ENCODE peak calls at places on chromosomes 2 and 18, in five cellular contexts. One of them, this sample, is unnamed.

GRCh38 chr2:140457483-140457882 is 1673.3 kb downstream of the LRP1B start:
- DNase-seq in fibroblast of mammary gland: no peak
- DNase-seq in HFF-Myc: no peak
- DNase-seq in right atrium auricular region: no peak
- DNase-seq in CD8-positive, alpha-beta T cell: no peak
- DNase-seq in this sample: no peak

GRCh38 chr2:47503481-47504070 is 100.6 kb downstream of the MSH2 start:
- DNase-seq in fibroblast of mammary gland: no peak
- DNase-seq in CD8-positive, alpha-beta T cell: no peak
- DNase-seq in right atrium auricular region: no peak
- DNase-seq in HFF-Myc: no peak
- DNase-seq in this sample: no peak

GRCh38 chr2:28449489-28450395 is 46.1 kb upstream of the PLB1 start:
- DNase-seq in right atrium auricular region: no peak
- DNase-seq in fibroblast of mammary gland: peak
- DNase-seq in CD8-positive, alpha-beta T cell: no peak
- DNase-seq in HFF-Myc: no peak
- DNase-seq in this sample: no peak

GRCh38 chr2:106885981-106886915 is at the start of gene ST6GAL2:
- DNase-seq in right atrium auricular region: no peak
- DNase-seq in HFF-Myc: no peak
- DNase-seq in CD8-positive, alpha-beta T cell: no peak
- DNase-seq in fibroblast of mammary gland: no peak
- DNase-seq in this sample: no peak

GRCh38 chr2:203002054-203002821 is 12.4 kb upstream of the NBEAL1 start:
- DNase-seq in fibroblast of mammary gland: no peak
- DNase-seq in HFF-Myc: no peak
- DNase-seq in right atrium auricular region: no peak
- DNase-seq in CD8-positive, alpha-beta T cell: no peak
- DNase-seq in this sample: no peak

GRCh38 chr2:65437392-65438135 is 5.2 kb upstream of the SPRED2 start:
- DNase-seq in CD8-positive, alpha-beta T cell: no peak
- DNase-seq in HFF-Myc: no peak
- DNase-seq in right atrium auricular region: no peak
- DNase-seq in fibroblast of mammary gland: no peak
- DNase-seq in this sample: no peak

GRCh38 chr2:230749111-230749510 is 36.5 kb downstream of the CAB39 start:
- DNase-seq in CD8-positive, alpha-beta T cell: no peak
- DNase-seq in fibroblast of mammary gland: peak
- DNase-seq in right atrium auricular region: no peak
- DNase-seq in HFF-Myc: no peak
- DNase-seq in this sample: no peak

GRCh38 chr2:233999182-233999581 is 51.3 kb upstream of the SPP2 start:
- DNase-seq in HFF-Myc: no peak
- DNase-seq in right atrium auricular region: no peak
- DNase-seq in fibroblast of mammary gland: no peak
- DNase-seq in CD8-positive, alpha-beta T cell: no peak
- DNase-seq in this sample: no peak

GRCh38 chr2:232875256-232876070 is 5.4 kb downstream of the SNORC start:
- DNase-seq in HFF-Myc: no peak
- DNase-seq in fibroblast of mammary gland: no peak
- DNase-seq in right atrium auricular region: no peak
- DNase-seq in CD8-positive, alpha-beta T cell: no peak
- DNase-seq in this sample: no peak

GRCh38 chr2:226893206-226893605 is 57.4 kb downstream of the RHBDD1 start:
- DNase-seq in HFF-Myc: peak
- DNase-seq in CD8-positive, alpha-beta T cell: no peak
- DNase-seq in right atrium auricular region: no peak
- DNase-seq in fibroblast of mammary gland: peak
- DNase-seq in this sample: no peak

GRCh38 chr2:195664528-195664927 is 7.5 kb downstream of the SLC39A10 start:
- DNase-seq in HFF-Myc: no peak
- DNase-seq in CD8-positive, alpha-beta T cell: no peak
- DNase-seq in fibroblast of mammary gland: no peak
- DNase-seq in right atrium auricular region: no peak
- DNase-seq in this sample: no peak

GRCh38 chr2:128172191-128172590 is 81.2 kb downstream of the UGGT1 start:
- DNase-seq in HFF-Myc: no peak
- DNase-seq in right atrium auricular region: no peak
- DNase-seq in fibroblast of mammary gland: peak
- DNase-seq in CD8-positive, alpha-beta T cell: no peak
- DNase-seq in this sample: no peak

GRCh38 chr2:143230506-143231256 is 101.5 kb downstream of the ARHGAP15 start:
- DNase-seq in CD8-positive, alpha-beta T cell: no peak
- DNase-seq in right atrium auricular region: no peak
- DNase-seq in fibroblast of mammary gland: no peak
- DNase-seq in HFF-Myc: no peak
- DNase-seq in this sample: no peak

GRCh38 chr2:218859994-218860831 is 608 bp downstream of the WNT6 start:
- DNase-seq in right atrium auricular region: no peak
- DNase-seq in CD8-positive, alpha-beta T cell: no peak
- DNase-seq in fibroblast of mammary gland: no peak
- DNase-seq in HFF-Myc: no peak
- DNase-seq in this sample: no peak

GRCh38 chr2:99624682-99625081 is 134.9 kb upstream of the REV1 start:
- DNase-seq in right atrium auricular region: no peak
- DNase-seq in fibroblast of mammary gland: no peak
- DNase-seq in HFF-Myc: no peak
- DNase-seq in CD8-positive, alpha-beta T cell: no peak
- DNase-seq in this sample: no peak

GRCh38 chr2:17864676-17865075 is 13.8 kb upstream of the KCNS3 start:
- DNase-seq in HFF-Myc: no peak
- DNase-seq in CD8-positive, alpha-beta T cell: no peak
- DNase-seq in fibroblast of mammary gland: no peak
- DNase-seq in right atrium auricular region: no peak
- DNase-seq in this sample: no peak

GRCh38 chr2:46239175-46239846 is 57.9 kb upstream of the EPAS1 start:
- DNase-seq in right atrium auricular region: no peak
- DNase-seq in HFF-Myc: no peak
- DNase-seq in CD8-positive, alpha-beta T cell: no peak
- DNase-seq in fibroblast of mammary gland: peak
- DNase-seq in this sample: no peak

GRCh38 chr18:4639628-4640310 is 184.7 kb upstream of the DLGAP1 start:
- DNase-seq in CD8-positive, alpha-beta T cell: no peak
- DNase-seq in right atrium auricular region: no peak
- DNase-seq in HFF-Myc: no peak
- DNase-seq in fibroblast of mammary gland: no peak
- DNase-seq in this sample: no peak

GRCh38 chr2:7014201-7014640 is 97.0 kb downstream of the RNF144A start:
- DNase-seq in fibroblast of mammary gland: peak
- DNase-seq in HFF-Myc: no peak
- DNase-seq in CD8-positive, alpha-beta T cell: peak
- DNase-seq in right atrium auricular region: no peak
- DNase-seq in this sample: no peak

GRCh38 chr18:13612111-13612997 is 114.0 kb downstream of the FAM210A start:
- DNase-seq in HFF-Myc: no peak
- DNase-seq in fibroblast of mammary gland: no peak
- DNase-seq in right atrium auricular region: peak
- DNase-seq in CD8-positive, alpha-beta T cell: peak
- DNase-seq in this sample: no peak

GRCh38 chr2:74497777-74498499 is 1.5 kb downstream of the LBX2 start:
- DNase-seq in fibroblast of mammary gland: no peak
- DNase-seq in CD8-positive, alpha-beta T cell: no peak
- DNase-seq in HFF-Myc: no peak
- DNase-seq in right atrium auricular region: no peak
- DNase-seq in this sample: no peak

GRCh38 chr2:108491848-108492247 is 42.4 kb upstream of the LIMS1 start:
- DNase-seq in fibroblast of mammary gland: no peak
- DNase-seq in right atrium auricular region: no peak
- DNase-seq in CD8-positive, alpha-beta T cell: no peak
- DNase-seq in HFF-Myc: no peak
- DNase-seq in this sample: no peak

GRCh38 chr18:71371951-71372605 is 1083.2 kb downstream of the SOCS6 start:
- DNase-seq in HFF-Myc: no peak
- DNase-seq in right atrium auricular region: no peak
- DNase-seq in fibroblast of mammary gland: no peak
- DNase-seq in CD8-positive, alpha-beta T cell: no peak
- DNase-seq in this sample: no peak

GRCh38 chr2:101788565-101788964 is 91.1 kb downstream of the MAP4K4 start:
- DNase-seq in fibroblast of mammary gland: no peak
- DNase-seq in CD8-positive, alpha-beta T cell: no peak
- DNase-seq in right atrium auricular region: no peak
- DNase-seq in HFF-Myc: no peak
- DNase-seq in this sample: no peak

GRCh38 chr2:101792208-101792607 is 94.7 kb downstream of the MAP4K4 start:
- DNase-seq in CD8-positive, alpha-beta T cell: no peak
- DNase-seq in HFF-Myc: no peak
- DNase-seq in fibroblast of mammary gland: no peak
- DNase-seq in right atrium auricular region: no peak
- DNase-seq in this sample: no peak

GRCh38 chr2:101790416-101790815 is 92.9 kb downstream of the MAP4K4 start:
- DNase-seq in fibroblast of mammary gland: peak
- DNase-seq in right atrium auricular region: no peak
- DNase-seq in HFF-Myc: no peak
- DNase-seq in CD8-positive, alpha-beta T cell: no peak
- DNase-seq in this sample: no peak

GRCh38 chr2:101788995-101789970 is 91.8 kb downstream of the MAP4K4 start:
- DNase-seq in fibroblast of mammary gland: peak
- DNase-seq in HFF-Myc: no peak
- DNase-seq in CD8-positive, alpha-beta T cell: no peak
- DNase-seq in right atrium auricular region: no peak
- DNase-seq in this sample: no peak

DNA sequence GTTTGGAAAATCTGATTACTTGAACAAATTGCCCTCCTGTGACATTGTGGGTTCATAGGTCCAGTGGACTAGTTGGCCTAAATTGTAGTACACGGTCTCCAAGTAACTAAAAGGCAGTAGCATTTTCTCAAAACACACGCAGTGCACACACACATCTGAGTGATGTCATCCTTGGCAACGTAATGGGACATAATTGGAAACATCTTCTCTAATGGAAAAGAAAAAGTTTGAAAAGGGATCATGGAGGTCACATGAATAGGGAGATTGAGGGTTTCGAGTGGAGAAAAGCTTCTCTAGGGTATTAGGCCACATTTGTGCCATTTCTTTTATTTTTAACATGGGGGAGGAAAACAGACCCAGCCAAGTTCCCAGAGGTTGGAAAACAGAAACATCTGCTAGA is 93.3 kb downstream of the MAP4K4 start:
- DNase-seq in CD8-positive, alpha-beta T cell: no peak
- DNase-seq in fibroblast of mammary gland: peak
- DNase-seq in right atrium auricular region: no peak
- DNase-seq in HFF-Myc: peak
- DNase-seq in this sample: no peak
- H3K4me3 ChIP-seq in CD8-positive, alpha-beta T cell: no peak
- H3K4me3 ChIP-seq in fibroblast of mammary gland: no peak
- H3K4me3 ChIP-seq in right atrium auricular region: no peak
- H3K4me3 ChIP-seq in HFF-Myc: no peak
- H3K4me3 ChIP-seq in this sample: no peak

GRCh38 chr18:42292654-42293053 is 337.6 kb downstream of the PIK3C3 start:
- DNase-seq in HFF-Myc: no peak
- DNase-seq in CD8-positive, alpha-beta T cell: no peak
- DNase-seq in right atrium auricular region: no peak
- DNase-seq in fibroblast of mammary gland: no peak
- DNase-seq in this sample: no peak

GRCh38 chr18:42290318-42291307 is 335.6 kb downstream of the PIK3C3 start:
- DNase-seq in right atrium auricular region: no peak
- DNase-seq in HFF-Myc: no peak
- DNase-seq in CD8-positive, alpha-beta T cell: no peak
- DNase-seq in fibroblast of mammary gland: no peak
- DNase-seq in this sample: no peak

GRCh38 chr18:42287047-42287446 is 332.0 kb downstream of the PIK3C3 start:
- DNase-seq in CD8-positive, alpha-beta T cell: no peak
- DNase-seq in HFF-Myc: no peak
- DNase-seq in fibroblast of mammary gland: no peak
- DNase-seq in right atrium auricular region: no peak
- DNase-seq in this sample: no peak

GRCh38 chr18:42289526-42289925 is 334.5 kb downstream of the PIK3C3 start:
- DNase-seq in HFF-Myc: no peak
- DNase-seq in right atrium auricular region: no peak
- DNase-seq in fibroblast of mammary gland: no peak
- DNase-seq in CD8-positive, alpha-beta T cell: no peak
- DNase-seq in this sample: no peak
- TF ChIP-seq CTCF in HFF-Myc: no peak
- TF ChIP-seq CTCF in right atrium auricular region: no peak
- TF ChIP-seq CTCF in fibroblast of mammary gland: no peak
- TF ChIP-seq CTCF in CD8-positive, alpha-beta T cell: no peak
- TF ChIP-seq CTCF in this sample: no peak

GRCh38 chr2:176003958-176004357 is 1.9 kb upstream of the LNPK start:
- DNase-seq in fibroblast of mammary gland: no peak
- DNase-seq in right atrium auricular region: no peak
- DNase-seq in HFF-Myc: no peak
- DNase-seq in CD8-positive, alpha-beta T cell: no peak
- DNase-seq in this sample: no peak
- H3K4me3 ChIP-seq in fibroblast of mammary gland: no peak
- H3K4me3 ChIP-seq in right atrium auricular region: no peak
- H3K4me3 ChIP-seq in HFF-Myc: no peak
- H3K4me3 ChIP-seq in CD8-positive, alpha-beta T cell: no peak
- H3K4me3 ChIP-seq in this sample: no peak

GRCh38 chr2:68357608-68358337 is 7.3 kb upstream of the PLEK start:
- DNase-seq in fibroblast of mammary gland: peak
- DNase-seq in right atrium auricular region: no peak
- DNase-seq in CD8-positive, alpha-beta T cell: no peak
- DNase-seq in HFF-Myc: peak
- DNase-seq in this sample: no peak
- TF ChIP-seq CTCF in fibroblast of mammary gland: peak
- TF ChIP-seq CTCF in right atrium auricular region: peak
- TF ChIP-seq CTCF in CD8-positive, alpha-beta T cell: no peak
- TF ChIP-seq CTCF in HFF-Myc: peak
- TF ChIP-seq CTCF in this sample: peak

DNA sequence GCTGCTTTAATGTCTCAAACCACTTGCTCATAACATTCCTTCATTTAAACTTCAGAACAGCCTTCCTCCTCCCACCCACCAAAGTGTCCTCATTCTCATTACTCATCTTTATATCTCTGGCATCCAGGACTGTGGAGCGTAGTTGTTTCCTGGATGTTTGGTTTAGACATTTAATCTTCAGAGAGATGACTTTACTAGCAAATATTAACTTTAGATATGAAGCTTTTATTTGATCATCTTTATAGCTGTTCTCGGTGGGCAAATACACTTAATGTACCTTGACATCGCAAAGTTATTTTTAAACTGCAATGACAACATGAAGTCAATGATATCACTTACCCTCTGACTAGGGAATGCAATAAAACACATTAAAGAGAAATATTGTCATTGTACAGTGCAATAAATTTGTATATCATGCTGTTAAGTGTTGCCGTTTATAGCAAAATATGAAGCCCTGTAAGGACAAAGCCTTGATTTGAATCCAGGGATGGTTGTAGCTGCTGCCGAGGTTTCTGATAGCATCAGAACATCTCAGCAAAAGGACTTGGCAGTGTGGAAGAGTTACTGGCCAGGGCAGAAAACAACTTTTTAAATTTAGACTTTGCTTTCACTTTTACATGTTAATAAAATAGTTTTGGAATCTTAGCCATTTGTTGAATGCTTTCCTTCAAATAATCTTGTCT is 4.6 kb upstream of the LAMA3 start:
- DNase-seq in CD8-positive, alpha-beta T cell: no peak
- DNase-seq in fibroblast of mammary gland: peak
- DNase-seq in HFF-Myc: no peak
- DNase-seq in right atrium auricular region: no peak
- DNase-seq in this sample: no peak
- H3K4me3 ChIP-seq in CD8-positive, alpha-beta T cell: no peak
- H3K4me3 ChIP-seq in fibroblast of mammary gland: no peak
- H3K4me3 ChIP-seq in HFF-Myc: no peak
- H3K4me3 ChIP-seq in right atrium auricular region: no peak
- H3K4me3 ChIP-seq in this sample: no peak

GRCh38 chr18:58194028-58194427 is 150.0 kb downstream of the NEDD4L start:
- DNase-seq in HFF-Myc: no peak
- DNase-seq in fibroblast of mammary gland: no peak
- DNase-seq in right atrium auricular region: no peak
- DNase-seq in CD8-positive, alpha-beta T cell: no peak
- DNase-seq in this sample: no peak
- TF ChIP-seq CTCF in HFF-Myc: peak
- TF ChIP-seq CTCF in fibroblast of mammary gland: peak
- TF ChIP-seq CTCF in right atrium auricular region: peak
- TF ChIP-seq CTCF in CD8-positive, alpha-beta T cell: no peak
- TF ChIP-seq CTCF in this sample: peak

GRCh38 chr18:8754995-8755955 is 49.9 kb downstream of the MTCL1 start:
- DNase-seq in fibroblast of mammary gland: peak
- DNase-seq in HFF-Myc: peak
- DNase-seq in right atrium auricular region: no peak
- DNase-seq in CD8-positive, alpha-beta T cell: peak
- DNase-seq in this sample: peak
- H3K4me3 ChIP-seq in fibroblast of mammary gland: no peak
- H3K4me3 ChIP-seq in HFF-Myc: no peak
- H3K4me3 ChIP-seq in right atrium auricular region: no peak
- H3K4me3 ChIP-seq in CD8-positive, alpha-beta T cell: peak
- H3K4me3 ChIP-seq in this sample: no peak